ENCODE peak calls at places on chromosomes 13 and 19, in five cellular contexts. Y is K562, B is HepG2, S is H1, I is GM12878. Q is an unnamed sample.

GRCh38 chr13:107005577-107005976 is 437.6 kb upstream of the ARGLU1 start:
- DNase-seq in S (no peak), B (no peak), I (no peak), Y (no peak), Q (no peak)

GRCh38 chr13:98535501-98536357 is 41.2 kb downstream of the STK24 start:
- DNase-seq in S (no peak), Y (no peak), I (no peak), B (peak), Q (no peak)

GRCh38 chr13:59409651-59410200 is 754.0 kb downstream of the DIAPH3 start:
- DNase-seq in I (no peak), B (no peak), S (peak), Y (no peak), Q (peak)

GRCh38 chr19:46697142-46697960 is 19.6 kb downstream of the PRKD2 start:
- DNase-seq in Y (peak), B (no peak), I (no peak), S (peak), Q (peak)

GRCh38 chr13:60152114-60152513 is 11.6 kb downstream of the DIAPH3 start:
- DNase-seq in I (no peak), Y (no peak), S (no peak), B (no peak), Q (no peak)

GRCh38 chr19:9793051-9793591 is 24.6 kb upstream of the ZNF846 start:
- DNase-seq in I (no peak), Y (no peak), S (no peak), B (no peak), Q (peak)

GRCh38 chr13:83312194-83312593 is 570.1 kb downstream of the SLITRK1 start:
- DNase-seq in I (no peak), B (no peak), S (no peak), Y (no peak), Q (no peak)

GRCh38 chr13:101626925-101627555 is 174.6 kb downstream of the ITGBL1 start:
- DNase-seq in B (no peak), S (no peak), Y (no peak), I (peak), Q (no peak)

GRCh38 chr19:49133621-49134454 is 14.5 kb downstream of the PPFIA3 start:
- DNase-seq in Y (peak), I (no peak), B (no peak), S (peak), Q (peak)

GRCh38 chr19:50657672-50658437 is 8.6 kb downstream of the C19orf81 start:
- DNase-seq in Y (peak), S (peak), I (peak), B (peak), Q (peak)

GRCh38 chr19:31314156-31314555 is 35.1 kb downstream of the TSHZ3 start:
- DNase-seq in Y (no peak), I (no peak), B (no peak), S (no peak), Q (no peak)

GRCh38 chr19:3609779-3610719 is 3.4 kb upstream of the TBXA2R start:
- DNase-seq in I (no peak), B (no peak), Y (no peak), S (no peak), Q (no peak)

GRCh38 chr19:52566588-52566987 is 3.5 kb upstream of the ZNF701 start:
- DNase-seq in S (no peak), I (no peak), Y (no peak), B (no peak), Q (no peak)

GRCh38 chr19:12668937-12669271 is 2.3 kb downstream of the WDR83 start:
- DNase-seq in Y (peak), B (peak), I (no peak), S (peak), Q (peak)

GRCh38 chr13:24360106-24360505 is 50.7 kb downstream of the C1QTNF9 start:
- DNase-seq in Y (no peak), S (no peak), B (no peak), I (no peak), Q (no peak)

GRCh38 chr19:29484876-29485275 is 40.9 kb upstream of the VSTM2B start:
- DNase-seq in Y (no peak), I (no peak), S (peak), B (no peak), Q (no peak)

GRCh38 chr13:113744197-113745000 is 14.6 kb upstream of the TMEM255B start:
- DNase-seq in Y (no peak), S (no peak), I (no peak), B (no peak), Q (no peak)

GRCh38 chr13:31172001-31172400 is 10.3 kb upstream of the HSPH1 start:
- DNase-seq in S (no peak), I (no peak), B (no peak), Y (no peak), Q (no peak)

GRCh38 chr13:84917252-84917878 is 881.9 kb downstream of the SLITRK6 start:
- DNase-seq in B (peak), Y (no peak), S (no peak), I (no peak), Q (peak)

GRCh38 chr19:35133826-35134225 is 1.0 kb downstream of the LGI4 start:
- DNase-seq in S (no peak), B (no peak), I (no peak), Y (no peak), Q (no peak)

GRCh38 chr13:50379584-50379983 is 364.3 kb downstream of the KCNRG start:
- DNase-seq in B (no peak), Y (no peak), I (no peak), S (no peak), Q (no peak)

GRCh38 chr13:72692884-72693514 is 34.4 kb downstream of the MZT1 start:
- DNase-seq in B (no peak), S (no peak), I (no peak), Y (no peak), Q (peak)

GRCh38 chr13:51786425-51787010 is 17.4 kb downstream of the DHRS12 start:
- DNase-seq in B (no peak), I (no peak), Y (no peak), S (no peak), Q (no peak)
- H3K4me2 ChIP-seq in B (no peak), I (no peak), Y (no peak), S (no peak), Q (no peak)

DNA sequence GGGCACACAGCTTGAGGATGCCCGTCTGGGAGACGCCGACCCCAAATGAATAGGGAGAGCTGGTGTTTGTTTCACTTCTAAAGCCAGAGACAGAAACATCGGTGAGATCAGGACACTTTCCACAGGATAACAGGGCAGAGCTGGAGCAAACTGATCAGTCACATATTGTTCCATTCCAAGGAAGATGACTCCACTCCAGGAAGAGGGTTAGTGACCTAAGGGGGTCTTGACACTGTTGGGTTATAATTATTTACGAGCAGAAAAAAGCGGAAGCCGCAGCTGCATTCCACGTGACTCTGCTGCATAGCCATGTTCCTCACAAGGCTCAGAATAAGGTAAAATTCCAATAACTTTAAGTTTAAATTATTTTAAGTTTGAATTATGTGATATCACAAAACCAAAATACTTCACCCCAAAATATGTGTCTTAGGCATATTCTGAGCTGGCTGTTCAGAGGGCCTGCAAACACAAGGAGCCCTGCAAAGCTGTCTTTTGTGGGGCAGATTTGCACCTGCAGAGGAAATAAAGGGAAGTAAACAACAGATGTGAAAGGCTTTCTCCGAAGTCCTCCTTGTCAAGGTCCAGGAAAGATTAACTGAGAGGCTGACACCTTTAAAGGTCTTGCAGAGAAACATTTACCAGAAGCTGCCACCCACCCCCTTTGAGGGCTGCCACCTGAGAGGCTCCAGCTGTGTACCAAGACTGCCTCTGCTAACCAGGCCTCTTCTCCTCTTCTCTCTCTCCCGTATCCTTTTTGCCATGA is 819.2 kb downstream of the UQCRFS1 start:
- DNase-seq in I (no peak), Y (no peak), S (no peak), B (no peak), Q (peak)
- TF ChIP-seq CREB1 in I (no peak), Y (no peak), S (no peak), B (no peak), Q (no peak)

DNA sequence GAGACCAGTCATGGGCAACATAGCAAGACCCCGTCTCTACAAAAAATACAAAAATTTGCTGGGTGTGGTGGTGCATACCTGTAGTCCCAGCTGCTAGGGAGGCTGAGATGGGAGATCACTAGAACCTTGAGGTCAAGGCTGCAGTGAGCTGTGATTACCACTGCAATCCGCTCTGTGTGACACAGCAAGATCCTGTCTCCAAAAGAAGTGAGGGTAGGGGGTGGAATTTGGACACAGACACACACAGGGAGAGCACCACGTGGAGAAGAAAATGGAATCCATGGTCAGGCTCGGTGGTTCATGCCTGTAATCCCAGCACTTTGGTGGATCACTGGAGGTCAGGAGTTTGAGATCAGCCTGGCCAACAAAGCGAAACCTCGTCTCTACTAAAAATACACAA is 8.7 kb downstream of the TNFSF9 start:
- DNase-seq in Y (no peak), I (no peak), B (no peak), S (no peak), Q (no peak)
- TF ChIP-seq POLR2AphosphoS5 in Y (no peak), I (peak), B (no peak), S (no peak), Q (no peak)

GRCh38 chr13:96822900-96823299 is 171.4 kb downstream of the OXGR1 start:
- DNase-seq in Y (peak), B (peak), S (no peak), I (no peak), Q (peak)
- H3K4me2 ChIP-seq in Y (no peak), B (no peak), S (no peak), I (no peak), Q (no peak)